ENCODE peak calls at places on chromosomes 5 and 9, in five cellular contexts. One of them, this sample, is unnamed.

GRCh38 chr9:15249042-15249818 is 57.8 kb downstream of the TTC39B start:
- DNase-seq in GM12878: no peak
- DNase-seq in SK-N-SH: no peak
- DNase-seq in HepG2: no peak
- DNase-seq in K562: no peak
- DNase-seq in this sample: no peak

GRCh38 chr9:104795857-104796256 is 31.9 kb downstream of the NIPSNAP3B start:
- DNase-seq in GM12878: no peak
- DNase-seq in SK-N-SH: no peak
- DNase-seq in HepG2: no peak
- DNase-seq in K562: no peak
- DNase-seq in this sample: no peak

GRCh38 chr5:109105631-109106267 is 304.0 kb downstream of the PJA2 start:
- DNase-seq in GM12878: no peak
- DNase-seq in SK-N-SH: peak; percentile 49
- DNase-seq in HepG2: no peak
- DNase-seq in K562: no peak
- DNase-seq in this sample: no peak

GRCh38 chr5:137997726-137998213 is 35.1 kb downstream of the FAM13B start:
- DNase-seq in GM12878: peak; percentile 64
- DNase-seq in SK-N-SH: no peak
- DNase-seq in HepG2: peak; percentile 18
- DNase-seq in K562: peak; percentile 59
- DNase-seq in this sample: no peak

GRCh38 chr9:78543353-78543752 is 246.4 kb downstream of the PSAT1 start:
- DNase-seq in GM12878: no peak
- DNase-seq in SK-N-SH: no peak
- DNase-seq in HepG2: no peak
- DNase-seq in K562: no peak
- DNase-seq in this sample: no peak

GRCh38 chr9:133709716-133710571 is 28.2 kb downstream of the SARDH start:
- DNase-seq in GM12878: no peak
- DNase-seq in SK-N-SH: no peak
- DNase-seq in HepG2: no peak
- DNase-seq in K562: no peak
- DNase-seq in this sample: no peak

GRCh38 chr5:77606279-77606678 is 32.2 kb downstream of the OTP start:
- DNase-seq in GM12878: no peak
- DNase-seq in SK-N-SH: no peak
- DNase-seq in HepG2: no peak
- DNase-seq in K562: no peak
- DNase-seq in this sample: no peak

GRCh38 chr5:134553816-134554215 is 28.3 kb downstream of the JADE2 start:
- DNase-seq in GM12878: no peak
- DNase-seq in SK-N-SH: peak; percentile 78
- DNase-seq in HepG2: no peak
- DNase-seq in K562: no peak
- DNase-seq in this sample: no peak

GRCh38 chr9:38619556-38620447 is 594 bp downstream of the ANKRD18A start:
- DNase-seq in GM12878: no peak
- DNase-seq in SK-N-SH: peak; percentile 51
- DNase-seq in HepG2: peak; percentile 21
- DNase-seq in K562: no peak
- DNase-seq in this sample: peak; percentile 21

GRCh38 chr9:38423939-38424843 is at the start of gene IGFBPL1:
- DNase-seq in GM12878: no peak
- DNase-seq in SK-N-SH: peak; percentile 89
- DNase-seq in HepG2: no peak
- DNase-seq in K562: no peak
- DNase-seq in this sample: peak; percentile 45

GRCh38 chr5:141508808-141509611 is 20.1 kb downstream of the PCDHGC5 start:
- DNase-seq in GM12878: no peak
- DNase-seq in SK-N-SH: peak; percentile 90
- DNase-seq in HepG2: peak; percentile 5
- DNase-seq in K562: no peak
- DNase-seq in this sample: no peak

GRCh38 chr5:14406554-14406849 is 175.1 kb upstream of the OTULINL start:
- DNase-seq in GM12878: no peak
- DNase-seq in SK-N-SH: no peak
- DNase-seq in HepG2: no peak
- DNase-seq in K562: peak; percentile 35
- DNase-seq in this sample: no peak

GRCh38 chr5:134113572-134113907 is 941 bp upstream of the TCF7 start:
- DNase-seq in GM12878: no peak
- DNase-seq in SK-N-SH: no peak
- DNase-seq in HepG2: no peak
- DNase-seq in K562: no peak
- DNase-seq in this sample: no peak

GRCh38 chr9:36100532-36100931 is 36.0 kb upstream of the GLIPR2 start:
- DNase-seq in GM12878: no peak
- DNase-seq in SK-N-SH: no peak
- DNase-seq in HepG2: no peak
- DNase-seq in K562: no peak
- DNase-seq in this sample: no peak

GRCh38 chr5:74798977-74799911 is 32.2 kb downstream of the NSA2 start:
- DNase-seq in GM12878: no peak
- DNase-seq in SK-N-SH: no peak
- DNase-seq in HepG2: peak; percentile 3
- DNase-seq in K562: no peak
- DNase-seq in this sample: no peak

GRCh38 chr9:8115570-8115969 is 316.0 kb upstream of the DMAC1 start:
- DNase-seq in GM12878: no peak
- DNase-seq in SK-N-SH: no peak
- DNase-seq in HepG2: no peak
- DNase-seq in K562: no peak
- DNase-seq in this sample: no peak

GRCh38 chr9:79765466-79765865 is 193.7 kb downstream of the TLE4 start:
- DNase-seq in GM12878: no peak
- DNase-seq in SK-N-SH: no peak
- DNase-seq in HepG2: no peak
- DNase-seq in K562: no peak
- DNase-seq in this sample: no peak

GRCh38 chr9:97526895-97527575 is 25.6 kb downstream of the TMOD1 start:
- DNase-seq in GM12878: no peak
- DNase-seq in SK-N-SH: no peak
- DNase-seq in HepG2: no peak
- DNase-seq in K562: no peak
- DNase-seq in this sample: no peak

GRCh38 chr5:177086918-177087706 is 397 bp downstream of the FGFR4 start:
- DNase-seq in GM12878: peak; percentile 19
- DNase-seq in SK-N-SH: peak; percentile 88
- DNase-seq in HepG2: peak; percentile 96
- DNase-seq in K562: peak; percentile 85
- DNase-seq in this sample: peak; percentile 92

GRCh38 chr9:221989-222776 is 7.5 kb downstream of the DOCK8 start:
- DNase-seq in GM12878: no peak
- DNase-seq in SK-N-SH: no peak
- DNase-seq in HepG2: peak; percentile 10
- DNase-seq in K562: no peak
- DNase-seq in this sample: no peak

GRCh38 chr9:127559247-127559680 is 52.8 kb upstream of the STXBP1 start:
- DNase-seq in GM12878: no peak
- DNase-seq in SK-N-SH: no peak
- DNase-seq in HepG2: no peak
- DNase-seq in K562: no peak
- DNase-seq in this sample: no peak

GRCh38 chr5:2039180-2039531 is 156.4 kb upstream of the IRX4 start:
- DNase-seq in GM12878: no peak
- DNase-seq in SK-N-SH: no peak
- DNase-seq in HepG2: no peak
- DNase-seq in K562: no peak
- DNase-seq in this sample: no peak

GRCh38 chr9:33180526-33181184 is 13.5 kb upstream of the B4GALT1 start:
- DNase-seq in GM12878: no peak
- DNase-seq in SK-N-SH: no peak
- DNase-seq in HepG2: no peak
- DNase-seq in K562: no peak
- DNase-seq in this sample: no peak

GRCh38 chr9:99350461-99350860 is 128.4 kb downstream of the SEC61B start:
- DNase-seq in GM12878: no peak
- DNase-seq in SK-N-SH: no peak
- DNase-seq in HepG2: no peak
- DNase-seq in K562: no peak
- DNase-seq in this sample: no peak

GRCh38 chr5:1547236-1547635 is 23.5 kb upstream of the LPCAT1 start:
- DNase-seq in GM12878: no peak
- DNase-seq in SK-N-SH: no peak
- DNase-seq in HepG2: no peak
- DNase-seq in K562: no peak
- DNase-seq in this sample: no peak

GRCh38 chr5:375336-375920 is 53.9 kb downstream of the AHRR start:
- DNase-seq in GM12878: no peak
- DNase-seq in SK-N-SH: peak; percentile 26
- DNase-seq in HepG2: no peak
- DNase-seq in K562: no peak
- DNase-seq in this sample: no peak

GRCh38 chr5:154076240-154076922 is 37.6 kb downstream of the MFAP3 start:
- DNase-seq in GM12878: no peak
- DNase-seq in SK-N-SH: no peak
- DNase-seq in HepG2: no peak
- DNase-seq in K562: no peak
- DNase-seq in this sample: no peak

GRCh38 chr9:132644251-132644650 is 25.5 kb downstream of the DDX31 start:
- DNase-seq in GM12878: no peak
- DNase-seq in SK-N-SH: peak; percentile 44
- DNase-seq in HepG2: peak; percentile 48
- DNase-seq in K562: peak; percentile 10
- DNase-seq in this sample: peak; percentile 41

GRCh38 chr9:135712571-135713295 is 10.7 kb downstream of the KCNT1 start:
- DNase-seq in GM12878: no peak
- DNase-seq in SK-N-SH: no peak
- DNase-seq in HepG2: no peak
- DNase-seq in K562: no peak
- DNase-seq in this sample: no peak

GRCh38 chr9:131469369-131469768 is 33.3 kb upstream of the POMT1 start:
- DNase-seq in GM12878: no peak
- DNase-seq in SK-N-SH: no peak
- DNase-seq in HepG2: no peak
- DNase-seq in K562: no peak
- DNase-seq in this sample: no peak
- TF ChIP-seq FOXM1 in GM12878: no peak
- TF ChIP-seq FOXM1 in SK-N-SH: no peak
- TF ChIP-seq FOXM1 in HepG2: no peak
- TF ChIP-seq FOXM1 in K562: no peak
- TF ChIP-seq FOXM1 in this sample: no peak

GRCh38 chr5:39384271-39384670 is 20.0 kb upstream of the C9 start:
- DNase-seq in GM12878: no peak
- DNase-seq in SK-N-SH: no peak
- DNase-seq in HepG2: no peak
- DNase-seq in K562: no peak
- DNase-seq in this sample: no peak
- TF ChIP-seq FOXM1 in GM12878: no peak
- TF ChIP-seq FOXM1 in SK-N-SH: no peak
- TF ChIP-seq FOXM1 in HepG2: no peak
- TF ChIP-seq FOXM1 in K562: no peak
- TF ChIP-seq FOXM1 in this sample: no peak

GRCh38 chr5:35879649-35880048 is 23.0 kb downstream of the IL7R start:
- DNase-seq in GM12878: no peak
- DNase-seq in SK-N-SH: no peak
- DNase-seq in HepG2: no peak
- DNase-seq in K562: no peak
- DNase-seq in this sample: no peak

GRCh38 chr5:35878079-35878478 is 21.4 kb downstream of the IL7R start:
- DNase-seq in GM12878: no peak
- DNase-seq in SK-N-SH: no peak
- DNase-seq in HepG2: no peak
- DNase-seq in K562: no peak
- DNase-seq in this sample: no peak

GRCh38 chr5:35877655-35878054 is 21.0 kb downstream of the IL7R start:
- DNase-seq in GM12878: no peak
- DNase-seq in SK-N-SH: no peak
- DNase-seq in HepG2: no peak
- DNase-seq in K562: no peak
- DNase-seq in this sample: no peak

GRCh38 chr5:35876454-35876853 is 19.8 kb downstream of the IL7R start:
- DNase-seq in GM12878: no peak
- DNase-seq in SK-N-SH: no peak
- DNase-seq in HepG2: no peak
- DNase-seq in K562: no peak
- DNase-seq in this sample: no peak

DNA sequence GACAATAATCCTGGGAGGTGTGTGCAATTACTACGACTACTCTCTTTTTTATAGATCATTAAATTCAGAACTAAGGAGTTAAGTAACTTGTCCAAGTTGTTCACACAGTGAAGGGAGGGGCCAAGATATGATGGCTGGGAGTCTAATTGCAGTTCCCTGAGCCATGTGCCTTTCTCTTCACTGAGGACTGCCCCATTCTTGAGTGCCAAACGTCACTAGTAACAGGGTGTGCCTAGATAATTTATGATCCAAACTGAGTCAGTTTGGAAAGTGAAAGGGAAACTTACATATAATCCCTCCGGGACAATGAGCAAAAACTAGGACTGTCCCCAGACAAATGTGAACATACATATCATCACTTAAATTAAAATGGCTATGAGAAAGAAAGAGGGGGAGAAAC is 20.2 kb downstream of the IL7R start:
- DNase-seq in GM12878: no peak
- DNase-seq in SK-N-SH: no peak
- DNase-seq in HepG2: no peak
- DNase-seq in K562: no peak
- DNase-seq in this sample: no peak
- TF ChIP-seq FOXM1 in GM12878: no peak
- TF ChIP-seq FOXM1 in SK-N-SH: no peak
- TF ChIP-seq FOXM1 in HepG2: no peak
- TF ChIP-seq FOXM1 in K562: no peak
- TF ChIP-seq FOXM1 in this sample: no peak

DNA sequence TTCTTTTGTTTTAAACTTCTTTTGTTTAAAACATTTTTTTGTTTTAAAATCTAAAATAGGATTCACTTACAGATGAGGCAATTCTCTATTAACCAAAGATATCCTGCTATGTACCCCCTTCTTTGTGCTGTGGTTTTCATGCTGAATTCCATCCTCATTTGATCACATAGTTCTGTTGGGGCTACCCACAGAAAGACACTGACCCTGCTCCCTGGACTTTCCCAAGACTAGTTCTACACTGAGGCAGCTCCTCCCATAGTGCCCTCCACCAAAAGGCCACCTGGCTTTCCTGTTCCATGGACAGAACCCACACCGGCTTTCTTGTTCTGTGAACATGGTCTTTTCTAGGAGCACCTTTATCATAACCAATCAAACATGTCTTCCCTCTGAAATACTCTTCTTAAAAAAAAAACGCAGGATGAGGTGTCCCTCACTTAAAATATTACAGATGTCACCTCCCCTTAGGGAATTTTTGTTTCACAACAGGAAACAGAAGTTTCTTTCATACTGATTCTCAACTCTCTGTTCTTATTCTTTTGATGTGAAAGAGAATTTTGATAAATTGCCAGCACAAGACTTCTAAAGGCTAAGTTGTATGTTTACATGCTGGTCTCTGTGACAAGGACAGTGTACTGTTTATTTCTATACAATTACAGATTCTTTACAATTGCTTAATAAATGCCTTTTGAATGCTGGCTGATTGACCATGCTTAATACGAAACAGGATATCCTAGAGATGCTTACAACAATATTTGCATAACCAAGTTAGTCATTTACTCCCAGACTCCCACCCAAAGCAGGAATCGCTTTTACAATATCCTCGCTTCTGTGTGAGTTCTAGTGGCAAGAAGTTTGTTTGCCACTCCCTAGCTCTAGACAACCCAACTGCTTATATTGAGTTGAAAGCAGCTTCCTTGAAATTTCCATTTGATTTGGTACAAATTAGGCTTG is 300.4 kb downstream of the DTWD2 start:
- DNase-seq in GM12878: no peak
- DNase-seq in SK-N-SH: no peak
- DNase-seq in HepG2: no peak
- DNase-seq in K562: no peak
- DNase-seq in this sample: no peak
- TF ChIP-seq FOXM1 in GM12878: no peak
- TF ChIP-seq FOXM1 in SK-N-SH: no peak
- TF ChIP-seq FOXM1 in HepG2: no peak
- TF ChIP-seq FOXM1 in K562: no peak
- TF ChIP-seq FOXM1 in this sample: no peak

This sample was measured in HEK293T.